ENCODE peak calls at places on chromosomes 7 and 10, in five cellular contexts. I is heart right ventricle, Y is cardiac fibroblast, V is heart left ventricle, Q is astrocyte. B is an unnamed sample.
A peak's percentile ranks its signal among the peaks of the same experiment; 100 is the strongest.

GRCh38 chr10:71486465-71487114 is 89.9 kb downstream of the CDH23 start:
- DNase-seq in V (no peak), Y (peak; percentile 65), I (no peak), Q (peak; percentile 11), B (peak; percentile 38)

GRCh38 chr10:109961181-109962001 is 38.1 kb upstream of the XPNPEP1 start:
- DNase-seq in Q (peak; percentile 65), V (no peak), Y (peak; percentile 56), I (no peak), B (peak; percentile 73)

GRCh38 chr7:113421696-113422330 is 303.5 kb upstream of the SMIM30 start:
- DNase-seq in Y (peak; percentile 86), V (peak; percentile 67), Q (peak; percentile 55), I (peak; percentile 78), B (peak; percentile 84)

GRCh38 chr10:132306951-132307751 is 599 bp downstream of the STK32C start:
- DNase-seq in Q (no peak), I (no peak), V (peak; percentile 75), Y (peak; percentile 29), B (no peak)

GRCh38 chr7:40884226-40884625 is 749.4 kb downstream of the SUGCT start:
- DNase-seq in Y (no peak), I (no peak), V (no peak), Q (peak; percentile 36), B (peak; percentile 19)

GRCh38 chr10:7424315-7424714 is 13.5 kb upstream of the SFMBT2 start:
- DNase-seq in I (no peak), Y (no peak), V (no peak), Q (no peak), B (no peak)

GRCh38 chr7:39271386-39271785 is 293.7 kb downstream of the POU6F2 start:
- DNase-seq in Y (peak; percentile 44), V (peak; percentile 68), I (peak; percentile 17), Q (no peak), B (no peak)

GRCh38 chr10:125407000-125407502 is 246.7 kb upstream of the CTBP2 start:
- DNase-seq in I (no peak), Q (peak; percentile 37), V (no peak), Y (no peak), B (peak; percentile 72)

GRCh38 chr7:56287429-56288138 is 171.4 kb upstream of the NUPR2 start:
- DNase-seq in Y (no peak), V (peak; percentile 59), I (peak; percentile 5), Q (no peak), B (no peak)

GRCh38 chr10:49243139-49243538 is 54.9 kb upstream of the TMEM273 start:
- DNase-seq in Y (no peak), Q (no peak), V (no peak), I (no peak), B (no peak)

GRCh38 chr7:142412551-142413193 is 154.8 kb upstream of the PRSS58 start:
- DNase-seq in Q (peak; percentile 49), Y (peak; percentile 54), I (no peak), V (no peak), B (peak; percentile 75)

GRCh38 chr7:84637568-84638338 is 443.2 kb upstream of the SEMA3A start:
- DNase-seq in I (no peak), Q (peak; percentile 95), Y (peak; percentile 92), V (no peak), B (peak; percentile 84)

GRCh38 chr10:125868372-125868975 is 12.6 kb downstream of the DHX32 start:
- DNase-seq in Y (peak; percentile 68), V (no peak), I (no peak), Q (peak; percentile 53), B (peak; percentile 64)

GRCh38 chr7:22231141-22231540 is 125.8 kb downstream of the RAPGEF5 start:
- DNase-seq in V (no peak), Y (no peak), Q (no peak), I (no peak), B (no peak)

GRCh38 chr10:100204370-100204769 is 18.5 kb upstream of the ERLIN1 start:
- DNase-seq in V (no peak), I (no peak), Y (no peak), Q (no peak), B (no peak)

GRCh38 chr7:24820730-24821044 is 63.4 kb upstream of the GSDME start:
- DNase-seq in V (no peak), Y (peak; percentile 71), I (no peak), Q (no peak), B (no peak)

GRCh38 chr10:97961979-97962378 is 68.4 kb downstream of the CRTAC1 start:
- DNase-seq in Y (no peak), I (no peak), V (no peak), Q (no peak), B (no peak)

GRCh38 chr7:121561717-121562116 is 165.6 kb upstream of the FAM3C start:
- DNase-seq in I (no peak), Y (no peak), V (no peak), Q (no peak), B (no peak)

GRCh38 chr10:35492387-35493195 is 112.5 kb upstream of the GJD4 start:
- DNase-seq in I (no peak), Q (no peak), V (no peak), Y (no peak), B (no peak)

GRCh38 chr7:41336981-41337380 is 365.9 kb downstream of the INHBA start:
- DNase-seq in V (no peak), Y (no peak), I (no peak), Q (no peak), B (no peak)

GRCh38 chr7:98051118-98051744 is 55.4 kb upstream of the LMTK2 start:
- DNase-seq in I (no peak), Q (no peak), V (no peak), Y (no peak), B (no peak)

GRCh38 chr10:10833955-10834354 is 183.7 kb upstream of the CELF2 start:
- DNase-seq in Q (no peak), I (no peak), Y (no peak), V (no peak), B (no peak)

GRCh38 chr7:39695852-39696586 is 72.6 kb downstream of the RALA start:
- DNase-seq in Y (no peak), Q (no peak), V (no peak), I (no peak), B (no peak)

GRCh38 chr7:158733762-158734494 is 29.3 kb upstream of the NCAPG2 start:
- DNase-seq in Y (no peak), Q (no peak), I (no peak), V (no peak), B (no peak)

GRCh38 chr7:155598810-155599210 is 45.7 kb upstream of the RBM33 start:
- DNase-seq in I (peak; percentile 73), V (peak; percentile 86), Y (peak; percentile 76), Q (peak; percentile 12), B (peak; percentile 71)

GRCh38 chr7:98014830-98015229 is 24.8 kb upstream of the OCM2 start:
- DNase-seq in V (no peak), Y (no peak), I (no peak), Q (no peak), B (no peak)

GRCh38 chr7:101899616-101900015 is 82.2 kb downstream of the CUX1 start:
- DNase-seq in V (no peak), Q (no peak), Y (no peak), I (no peak), B (no peak)

GRCh38 chr7:101902680-101903504 is 85.5 kb downstream of the CUX1 start:
- DNase-seq in V (no peak), Y (no peak), Q (no peak), I (no peak), B (no peak)

GRCh38 chr7:101901661-101902491 is 84.5 kb downstream of the CUX1 start:
- DNase-seq in Q (peak; percentile 56), I (no peak), Y (peak; percentile 38), V (no peak), B (peak; percentile 28)

GRCh38 chr7:101898019-101898575 is 80.7 kb downstream of the CUX1 start:
- DNase-seq in Y (no peak), V (no peak), Q (no peak), I (no peak), B (peak; percentile 18)

DNA sequence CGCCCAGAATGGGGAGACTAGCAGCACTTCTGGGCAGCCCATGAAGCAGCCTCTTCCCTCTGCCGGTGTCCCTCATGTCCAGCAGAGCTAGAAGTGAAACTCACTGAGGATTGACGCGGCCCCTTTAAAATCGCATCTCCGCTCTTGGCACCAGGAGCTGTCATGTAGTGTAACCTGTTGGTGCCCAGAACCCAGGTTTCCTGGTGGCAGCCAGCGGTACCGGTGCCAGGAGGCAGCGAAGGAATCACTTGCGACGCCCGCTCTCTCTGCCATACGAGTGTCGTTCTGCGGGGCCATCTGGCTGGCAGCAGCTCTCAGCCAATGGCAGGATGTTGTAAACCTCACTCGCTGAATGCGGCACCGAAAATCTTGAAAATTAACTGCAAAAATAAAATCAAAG is 82.7 kb downstream of the CUX1 start:
- DNase-seq in I (peak; percentile 66), Y (no peak), V (peak; percentile 77), Q (no peak), B (no peak)
- TF ChIP-seq CTCF in I (no peak), Y (no peak), V (peak; percentile 16), Q (no peak), B (no peak)

GRCh38 chr7:89777499-89777898 is 376.8 kb upstream of the STEAP1 start:
- DNase-seq in Y (no peak), I (no peak), Q (no peak), V (no peak), B (no peak)
- H3K4me3 ChIP-seq in Y (no peak overlapping the region), I (no peak overlapping the region), Q (no peak overlapping the region), V (no peak overlapping the region), B (no peak overlapping the region)

DNA sequence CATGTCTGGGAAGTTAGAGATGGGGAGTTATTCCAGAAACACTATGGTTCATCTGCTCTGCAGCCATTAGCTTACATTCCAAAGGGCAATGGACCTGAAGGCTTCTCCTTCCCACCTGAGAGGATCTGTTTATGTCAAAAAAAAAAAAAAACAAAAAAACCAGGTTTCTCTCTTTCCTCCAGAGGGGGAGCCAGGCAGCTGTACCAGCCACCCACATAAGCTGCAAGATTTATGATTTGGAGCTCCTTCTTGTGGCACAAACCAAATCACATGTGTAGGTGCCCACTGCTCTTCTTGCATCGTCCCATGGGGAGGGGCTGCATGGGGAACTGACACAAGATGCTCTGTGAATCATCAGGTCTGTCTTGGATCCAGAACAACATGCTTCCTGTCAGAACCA is 231.6 kb upstream of the IGFBP3 start:
- DNase-seq in Q (no peak), V (no peak), Y (no peak), I (no peak), B (no peak)
- TF ChIP-seq CTCF in Q (no peak), V (no peak), Y (no peak), I (no peak), B (no peak)

GRCh38 chr10:81875680-81876252 is 772 bp downstream of the NRG3 start:
- DNase-seq in Q (no peak), Y (no peak), I (no peak), V (no peak), B (no peak)

GRCh38 chr10:81874878-81875679 is at the start of gene NRG3:
- DNase-seq in I (no peak), V (no peak), Q (no peak), Y (no peak), B (no peak)

GRCh38 chr10:81873932-81874816 is 820 bp upstream of the NRG3 start:
- DNase-seq in I (peak; percentile 25), V (peak; percentile 71), Q (peak; percentile 12), Y (peak; percentile 54), B (peak; percentile 2)

GRCh38 chr10:81873231-81873931 is 1.6 kb upstream of the NRG3 start:
- DNase-seq in Y (no peak), V (no peak), I (no peak), Q (no peak), B (no peak)

GRCh38 chr10:81876253-81876731 is 1.3 kb downstream of the NRG3 start:
- DNase-seq in Q (no peak), Y (no peak), I (no peak), V (no peak), B (no peak)
- H3K4me3 ChIP-seq in Q (peak overlapping the region; percentile 51), Y (peak overlapping the region; percentile 42), I (no peak overlapping the region), V (peak overlapping the region; percentile 24), B (no peak overlapping the region)

B was measured in fibroblast of mammary gland.